ENCODE peak calls at places on chromosomes 13 and 19, in ten cellular contexts. H, D, S, J, W, O, F, I, A and Q are unnamed samples.
A peak's percentile ranks its signal among the peaks of the same experiment; 100 is the strongest.

GRCh38 chr19:54882758-54883157 is 8.7 kb downstream of the FCAR start:
- DNase-seq in H (peak; percentile 37), D (no peak), S (no peak), J (no peak), W (no peak), O (no peak), F (no peak), I (no peak), A (no peak), Q (no peak)

GRCh38 chr13:53126803-53127202 is 98.2 kb downstream of the OLFM4 start:
- DNase-seq in H (no peak), D (no peak), S (peak; percentile 26), J (no peak), W (peak; percentile 16), O (no peak), F (no peak), I (no peak), A (no peak), Q (no peak)

GRCh38 chr19:47445937-47446402 is 25.7 kb downstream of the SLC8A2 start:
- DNase-seq in H (peak; percentile 68), D (peak; percentile 38), S (peak; percentile 45), J (no peak), W (no peak), O (peak; percentile 79), F (peak; percentile 25), I (no peak), A (no peak), Q (peak; percentile 56)

GRCh38 chr19:55353803-55354697 is 469 bp downstream of the COX6B2 start:
- DNase-seq in H (peak; percentile 73), D (peak; percentile 32), S (peak; percentile 91), J (peak; percentile 91), W (peak; percentile 65), O (peak; percentile 50), F (peak; percentile 41), I (no peak), A (no peak), Q (peak; percentile 63)

GRCh38 chr13:52794589-52794988 is 53.9 kb downstream of the PCDH8 start:
- DNase-seq in H (no peak), D (no peak), S (no peak), J (no peak), W (no peak), O (no peak), F (no peak), I (no peak), A (no peak), Q (no peak)

GRCh38 chr13:71607575-71607974 is 259.4 kb downstream of the DACH1 start:
- DNase-seq in H (no peak), D (no peak), S (no peak), J (no peak), W (no peak), O (no peak), F (no peak), I (no peak), A (no peak), Q (no peak)

GRCh38 chr19:49114630-49115363 is 627 bp downstream of the LIN7B start:
- DNase-seq in H (peak; percentile 53), D (no peak), S (peak; percentile 64), J (no peak), W (peak; percentile 70), O (peak; percentile 37), F (peak; percentile 80), I (no peak), A (no peak), Q (peak; percentile 88)

GRCh38 chr13:89061821-89062220 is 1390.7 kb downstream of the SLITRK5 start:
- DNase-seq in H (no peak), D (peak; percentile 97), S (no peak), J (no peak), W (no peak), O (no peak), F (no peak), I (no peak), A (no peak), Q (no peak)

GRCh38 chr19:50896591-50897190 is 14.5 kb downstream of the KLK4 start:
- DNase-seq in H (peak; percentile 90), D (no peak), S (no peak), J (no peak), W (no peak), O (no peak), F (no peak), I (peak; percentile 28), A (peak; percentile 40), Q (no peak)

GRCh38 chr13:66508153-66508909 is 721.8 kb downstream of the PCDH9 start:
- DNase-seq in H (no peak), D (no peak), S (no peak), J (no peak), W (no peak), O (no peak), F (no peak), I (no peak), A (no peak), Q (no peak)

GRCh38 chr13:95296326-95296939 is 4.8 kb downstream of the ABCC4 start:
- DNase-seq in H (peak; percentile 16), D (no peak), S (peak; percentile 54), J (no peak), W (peak; percentile 42), O (no peak), F (no peak), I (no peak), A (no peak), Q (no peak)